ENCODE peak calls at places on chromosome 22, in four cellular contexts. T is neural progenitor cell, I is A549, X is fibroblast of lung. H is an unnamed sample.
A peak's percentile ranks its signal among the peaks of the same experiment; 100 is the strongest.

GRCh38 chr22:36065462-36065774 is 36.8 kb upstream of the RBFOX2 start:
- DNase-seq in T (no peak), I (no peak), X (no peak), H (no peak)

GRCh38 chr22:46824348-46824909 is 62.0 kb downstream of the TBC1D22A start:
- DNase-seq in X (no peak), T (no peak), I (no peak), H (no peak)

GRCh38 chr22:44807915-44808690 is 55.7 kb downstream of the ARHGAP8 start:
- DNase-seq in T (peak; percentile 62), I (no peak), X (peak; percentile 8), H (peak; percentile 43)

GRCh38 chr22:23196165-23196564 is 15.9 kb downstream of the BCR start:
- DNase-seq in X (no peak), T (no peak), I (no peak), H (no peak)

GRCh38 chr22:23822101-23822671 is 16.6 kb downstream of the DERL3 start:
- DNase-seq in T (no peak), X (no peak), I (no peak), H (no peak)

GRCh38 chr22:30906411-30906810 is 62.2 kb downstream of the MORC2 start:
- DNase-seq in I (no peak), T (no peak), X (no peak), H (no peak)

GRCh38 chr22:11066458-11067285 is 4461.3 kb upstream of the OR11H1 start:
- DNase-seq in I (no peak), X (no peak), T (no peak), H (peak; percentile 37)

GRCh38 chr22:41994506-41994905 is 4.1 kb upstream of the WBP2NL start:
- DNase-seq in I (no peak), X (no peak), T (no peak), H (no peak)

GRCh38 chr22:45211435-45211834 is 29.3 kb downstream of the KIAA0930 start:
- DNase-seq in T (no peak), I (no peak), X (no peak), H (no peak)

GRCh38 chr22:44399906-44400762 is 87.4 kb upstream of the SHISAL1 start:
- DNase-seq in T (no peak), I (no peak), X (no peak), H (no peak)

GRCh38 chr22:44404341-44405020 is 91.7 kb upstream of the SHISAL1 start:
- DNase-seq in X (no peak), T (no peak), I (no peak), H (no peak)

GRCh38 chr22:44925465-44926123 is 84.2 kb downstream of the PHF21B start:
- DNase-seq in X (no peak), T (no peak), I (no peak), H (no peak)

GRCh38 chr22:44525872-44526271 is 27.8 kb upstream of the RTL6 start:
- DNase-seq in X (no peak), T (no peak), I (no peak), H (no peak)

GRCh38 chr22:45861259-45861658 is 115.7 kb downstream of the WNT7B start:
- DNase-seq in X (no peak), T (no peak), I (peak; percentile 44), H (no peak)

GRCh38 chr22:36546932-36547331 is 18.0 kb upstream of the EIF3D start:
- DNase-seq in T (no peak), I (peak; percentile 76), X (peak; percentile 91), H (no peak)

GRCh38 chr22:39960791-39961746 is 872 bp downstream of the TMA7B start:
- DNase-seq in X (peak; percentile 99), T (no peak), I (no peak), H (no peak)

GRCh38 chr22:47439643-47440265 is 677.3 kb downstream of the TBC1D22A start:
- DNase-seq in X (no peak), I (no peak), T (no peak), H (no peak)

GRCh38 chr22:23831261-23831660 is 7.5 kb downstream of the DERL3 start:
- DNase-seq in I (no peak), T (no peak), X (no peak), H (no peak)

GRCh38 chr22:44704159-44705021 is 2.4 kb downstream of the PRR5 start:
- DNase-seq in I (no peak), T (no peak), X (no peak), H (no peak)

GRCh38 chr22:47043835-47044721 is 281.6 kb downstream of the TBC1D22A start:
- DNase-seq in I (no peak), X (peak; percentile 71), T (peak; percentile 42), H (no peak)

GRCh38 chr22:39721456-39722325 is 151.1 kb downstream of the CACNA1I start:
- DNase-seq in T (no peak), X (no peak), I (no peak), H (no peak)

GRCh38 chr22:27627901-27628300 is 173.7 kb downstream of the MN1 start:
- DNase-seq in T (no peak), X (no peak), I (no peak), H (no peak)

GRCh38 chr22:27627444-27627833 is 174.1 kb downstream of the MN1 start:
- DNase-seq in X (no peak), T (no peak), I (peak; percentile 22), H (peak; percentile 51)

GRCh38 chr22:27629908-27630733 is 171.4 kb downstream of the MN1 start:
- DNase-seq in I (no peak), X (no peak), T (peak; percentile 52), H (no peak)

GRCh38 chr22:27628341-27628740 is 173.2 kb downstream of the MN1 start:
- DNase-seq in T (no peak), X (no peak), I (no peak), H (no peak)

DNA sequence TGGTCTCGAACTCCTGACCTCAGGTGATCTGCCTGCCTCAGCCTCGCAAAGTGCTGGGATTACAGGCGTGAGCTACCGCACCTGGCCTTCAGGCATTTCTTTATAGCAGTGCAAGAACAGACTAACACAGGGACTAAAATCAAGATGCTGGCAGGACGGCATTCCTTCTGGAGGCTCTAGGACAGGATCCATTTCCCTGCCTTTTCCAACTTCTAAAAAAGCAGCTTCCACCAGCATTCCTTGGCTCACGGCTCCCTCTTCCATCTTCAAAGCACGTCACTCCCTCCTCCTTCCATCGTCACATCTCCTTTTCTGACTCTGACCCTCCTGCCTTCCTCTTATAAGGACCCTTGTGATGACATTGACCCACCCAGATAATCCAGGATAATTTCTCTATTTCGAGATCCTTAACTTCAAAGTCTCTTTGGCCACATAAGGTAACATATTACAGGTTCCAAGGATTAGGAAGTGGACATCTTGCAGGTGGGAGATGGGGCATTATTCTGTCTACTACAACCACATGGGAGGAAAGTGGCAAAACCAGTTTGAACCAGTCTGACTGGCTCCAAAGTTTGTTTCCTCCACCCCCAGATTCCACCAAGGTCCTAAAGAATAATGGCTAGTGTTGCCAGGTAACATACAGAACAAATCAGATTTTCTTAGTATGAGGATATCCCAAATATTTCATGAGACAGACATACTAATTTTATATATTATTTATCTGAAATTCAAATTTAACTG is 172.5 kb downstream of the MN1 start:
- DNase-seq in T (no peak), I (no peak), X (no peak), H (no peak)
- H3K4me2 ChIP-seq in T (no peak overlapping the region), I (no peak overlapping the region), X (no peak overlapping the region), H (no peak overlapping the region)

GRCh38 chr22:38257650-38258246 is 15.1 kb downstream of the TMEM184B start:
- DNase-seq in X (no peak), I (no peak), T (no peak), H (no peak)
- H3K4me2 ChIP-seq in X (peak overlapping the region; percentile 67), I (no peak overlapping the region), T (no peak overlapping the region), H (no peak overlapping the region)

GRCh38 chr22:20135265-20135664 is 3.7 kb downstream of the ZDHHC8 start:
- DNase-seq in X (no peak), T (no peak), I (no peak), H (no peak)

GRCh38 chr22:20135846-20136602 is 4.4 kb downstream of the ZDHHC8 start:
- DNase-seq in T (no peak), I (no peak), X (no peak), H (no peak)

GRCh38 chr22:20132686-20133246 is 1.2 kb downstream of the ZDHHC8 start:
- DNase-seq in T (no peak), X (no peak), I (no peak), H (no peak)

GRCh38 chr22:20131856-20132685 is 467 bp downstream of the ZDHHC8 start:
- DNase-seq in T (peak; percentile 58), I (no peak), X (no peak), H (peak; percentile 54)

DNA sequence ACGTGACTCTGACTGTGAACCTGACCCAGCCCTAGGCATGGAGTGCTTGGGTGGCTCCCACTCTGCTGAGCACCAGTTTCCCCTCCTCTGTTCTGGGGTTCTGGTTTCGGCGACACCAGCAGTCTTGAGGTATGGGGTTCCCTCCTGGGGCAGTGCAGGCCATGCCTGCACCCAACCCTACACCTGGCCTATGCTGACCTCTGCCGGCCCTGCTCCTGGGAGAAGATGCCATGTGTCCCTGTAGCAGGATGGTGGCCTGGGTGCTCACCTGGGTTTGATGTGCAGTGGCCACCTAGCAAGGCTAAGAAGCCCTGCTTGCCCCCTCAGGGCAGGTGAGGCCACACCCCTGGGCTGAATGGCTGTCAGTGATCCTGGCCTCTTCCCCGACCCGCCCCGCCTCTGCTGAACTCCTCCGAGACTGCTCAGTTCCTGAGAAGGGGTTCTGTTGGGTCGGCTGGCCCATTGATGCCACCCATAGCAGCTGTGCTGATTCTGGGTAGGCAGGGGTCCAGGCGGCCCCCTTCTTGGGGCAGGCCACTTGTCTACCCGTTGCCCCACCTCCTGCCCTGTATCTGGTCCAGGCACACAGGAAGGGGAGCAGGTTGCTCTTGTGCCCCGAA is 2.4 kb downstream of the ZDHHC8 start:
- DNase-seq in T (no peak), X (no peak), I (no peak), H (no peak)
- H3K4me2 ChIP-seq in T (no peak overlapping the region), X (no peak overlapping the region), I (no peak overlapping the region), H (no peak overlapping the region)

DNA sequence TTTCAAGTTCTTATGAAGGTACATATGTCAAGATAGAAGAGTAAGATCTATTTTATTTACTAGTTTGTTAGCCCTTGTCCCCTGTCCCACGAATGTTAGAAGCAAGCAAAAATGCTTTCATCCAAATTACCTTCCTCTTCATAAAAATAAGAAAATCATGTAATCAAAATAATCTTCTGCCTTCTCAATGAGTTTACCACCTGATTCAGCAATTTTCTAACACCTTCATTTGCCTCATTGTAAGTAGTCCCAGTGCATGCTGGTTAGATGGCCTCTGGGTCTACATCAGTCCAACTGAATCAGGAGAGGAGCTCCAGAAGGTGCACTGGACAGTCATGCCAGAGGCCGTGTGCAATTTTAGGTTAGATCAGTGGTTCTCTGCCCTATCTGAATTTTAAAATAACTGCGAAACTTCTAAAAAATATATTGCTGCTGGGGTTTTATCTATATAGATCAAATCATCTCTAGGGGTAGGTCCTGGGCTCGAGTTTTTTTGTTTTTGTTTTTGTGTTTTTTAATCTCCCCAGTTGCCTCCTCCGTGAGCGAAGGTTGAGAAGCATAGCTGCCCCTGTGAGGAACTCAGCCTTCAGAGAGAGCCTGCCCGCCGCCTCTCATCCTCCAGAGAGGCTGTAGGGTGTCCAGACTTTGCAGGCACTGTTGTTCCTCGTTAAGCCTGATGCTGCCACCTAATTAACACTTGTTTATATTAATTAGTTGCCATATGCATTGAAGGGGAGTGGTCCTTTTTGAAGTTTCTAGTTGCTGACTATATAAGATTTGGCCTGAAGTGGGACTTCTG is 32.2 kb downstream of the C22orf31 start:
- DNase-seq in T (peak; percentile 36), X (no peak), I (no peak), H (no peak)
- H3K4me2 ChIP-seq in T (peak overlapping the region; percentile 96), X (no peak overlapping the region), I (peak overlapping the region; percentile 96), H (no peak overlapping the region)

DNA sequence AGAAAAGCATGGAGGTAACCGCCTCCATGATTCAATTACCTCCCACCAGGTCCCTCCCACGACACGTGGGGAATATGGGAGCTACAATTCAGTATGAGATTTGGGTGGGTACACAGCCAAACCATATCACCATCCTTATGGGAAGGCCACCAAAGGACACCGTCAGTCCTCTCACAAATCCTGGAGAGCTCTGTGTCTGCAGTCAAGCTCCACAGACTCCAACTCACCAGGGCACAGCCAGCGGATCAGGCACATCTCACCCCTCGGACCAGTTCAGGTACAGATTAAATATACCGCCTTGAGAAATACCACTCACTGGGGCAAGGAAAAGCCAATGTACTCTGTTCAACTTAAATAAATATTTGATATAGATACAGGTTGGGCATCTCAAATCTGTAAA is 100.3 kb downstream of the MICAL3 start:
- DNase-seq in I (no peak), T (no peak), X (no peak), H (no peak)
- H3K4me2 ChIP-seq in I (peak overlapping the region; percentile 53), T (no peak overlapping the region), X (no peak overlapping the region), H (no peak overlapping the region)